ENCODE peak calls at places on chromosomes 5 and 9, in eight cellular contexts. V is T-helper 2 cell, P is caudate nucleus, R is T-helper 17 cell, Y is psoas muscle, K is T-helper 1 cell, W is RWPE1, G is astrocyte of the spinal cord. A is an unnamed sample.

GRCh38 chr9:134193912-134194535 is 29.7 kb upstream of the RNU6ATAC start:
- DNase-seq in V (no peak), P (no peak), R (no peak), Y (no peak), K (no peak), W (no peak), G (no peak), A (peak; percentile 0)

GRCh38 chr5:52690236-52690685 is 97.5 kb upstream of the ITGA1 start:
- DNase-seq in V (no peak), P (no peak), R (no peak), Y (no peak), K (no peak), W (no peak), G (peak; percentile 40), A (no peak)

GRCh38 chr5:78492650-78493049 is 132.2 kb downstream of the SCAMP1 start:
- DNase-seq in V (no peak), P (no peak), R (no peak), Y (no peak), K (no peak), W (no peak), G (no peak), A (no peak)

GRCh38 chr9:92950359-92950955 is 3.1 kb downstream of the FGD3 start:
- DNase-seq in V (no peak), P (no peak), R (no peak), Y (no peak), K (no peak), W (peak; percentile 50), G (no peak), A (no peak)

GRCh38 chr5:82470185-82470584 is 192.0 kb upstream of the RPS23 start:
- DNase-seq in V (no peak), P (no peak), R (no peak), Y (no peak), K (no peak), W (no peak), G (no peak), A (no peak)

GRCh38 chr5:67149933-67150523 is 46.6 kb downstream of the CD180 start:
- DNase-seq in V (no peak), P (no peak), R (no peak), Y (no peak), K (no peak), W (peak; percentile 42), G (peak; percentile 42), A (no peak)

GRCh38 chr9:93037476-93037971 is 21.0 kb upstream of the SUSD3 start:
- DNase-seq in V (no peak), P (no peak), R (no peak), Y (no peak), K (no peak), W (no peak), G (no peak), A (no peak)

GRCh38 chr5:168779333-168779732 is 200.2 kb upstream of the PANK3 start:
- DNase-seq in V (no peak), P (no peak), R (no peak), Y (no peak), K (no peak), W (no peak), G (no peak), A (no peak)

GRCh38 chr9:70574222-70574837 is 159.9 kb upstream of the KLF9 start:
- DNase-seq in V (no peak), P (no peak), R (no peak), Y (peak; percentile 64), K (no peak), W (no peak), G (peak; percentile 79), A (no peak)

GRCh38 chr5:138829341-138829740 is 45.8 kb downstream of the LRRTM2 start:
- DNase-seq in V (no peak), P (no peak), R (no peak), Y (no peak), K (no peak), W (no peak), G (no peak), A (no peak)

GRCh38 chr5:43604699-43605098 is 1.7 kb downstream of the NNT start:
- DNase-seq in V (no peak), P (no peak), R (no peak), Y (no peak), K (no peak), W (no peak), G (no peak), A (no peak)

GRCh38 chr9:123049589-123050222 is 16.2 kb downstream of the GPR21 start:
- DNase-seq in V (no peak), P (no peak), R (no peak), Y (no peak), K (no peak), W (peak; percentile 11), G (no peak), A (no peak)

GRCh38 chr9:114953917-114954316 is 23.5 kb upstream of the TNFSF8 start:
- DNase-seq in V (no peak), P (no peak), R (no peak), Y (no peak), K (no peak), W (peak; percentile 74), G (peak; percentile 63), A (peak; percentile 35)

GRCh38 chr9:125910286-125910685 is 163.1 kb downstream of the PBX3 start:
- DNase-seq in V (no peak), P (no peak), R (no peak), Y (no peak), K (no peak), W (no peak), G (no peak), A (no peak)

GRCh38 chr5:40074801-40075200 is 604.9 kb upstream of the PTGER4 start:
- DNase-seq in V (no peak), P (no peak), R (no peak), Y (no peak), K (no peak), W (no peak), G (no peak), A (no peak)

GRCh38 chr5:94627191-94627590 is 8.7 kb downstream of the SLF1 start:
- DNase-seq in V (no peak), P (no peak), R (no peak), Y (no peak), K (no peak), W (no peak), G (no peak), A (no peak)

GRCh38 chr5:143016777-143017374 is 246.7 kb downstream of the ARHGAP26 start:
- DNase-seq in V (no peak), P (no peak), R (no peak), Y (no peak), K (peak; percentile 15), W (peak; percentile 53), G (peak; percentile 71), A (peak; percentile 77)

GRCh38 chr5:73250645-73251044 is 77.7 kb downstream of the TMEM174 start:
- DNase-seq in V (no peak), P (no peak), R (no peak), Y (no peak), K (no peak), W (no peak), G (peak; percentile 57), A (no peak)

GRCh38 chr5:127909078-127909477 is 174.5 kb upstream of the SLC12A2 start:
- DNase-seq in V (no peak), P (no peak), R (no peak), Y (no peak), K (no peak), W (peak; percentile 45), G (peak; percentile 50), A (peak; percentile 14)

GRCh38 chr9:113634597-113635515 is 171.3 kb downstream of the RGS3 start:
- DNase-seq in V (no peak), P (no peak), R (no peak), Y (no peak), K (no peak), W (no peak), G (no peak), A (no peak)

GRCh38 chr9:679462-679861 is 162.0 kb upstream of the DMRT1 start:
- DNase-seq in V (no peak), P (no peak), R (no peak), Y (no peak), K (no peak), W (no peak), G (no peak), A (no peak)

GRCh38 chr5:181246276-181247050 is 2.8 kb upstream of the RACK1 start:
- DNase-seq in V (peak; percentile 50), P (no peak), R (peak; percentile 70), Y (peak; percentile 96), K (peak; percentile 59), W (peak; percentile 93), G (peak; percentile 86), A (peak; percentile 83)

GRCh38 chr5:107464403-107464802 is 206.3 kb downstream of the EFNA5 start:
- DNase-seq in V (no peak), P (no peak), R (no peak), Y (no peak), K (no peak), W (no peak), G (no peak), A (no peak)

GRCh38 chr5:171521219-171521633 is 101.8 kb downstream of the FGF18 start:
- DNase-seq in V (no peak), P (no peak), R (no peak), Y (peak; percentile 68), K (no peak), W (peak; percentile 99), G (peak; percentile 91), A (no peak)

GRCh38 chr5:64397552-64397951 is 108.3 kb upstream of the RGS7BP start:
- DNase-seq in V (no peak), P (no peak), R (no peak), Y (no peak), K (no peak), W (no peak), G (no peak), A (no peak)